ENCODE peak calls at places on chromosomes 2 and 18, in eight cellular contexts. R is ovary, O is gastrocnemius medialis, V is Peyer's patch, K is tibial artery, F is psoas muscle, E is Panc1, G is cardiac muscle cell. T is an unnamed sample.

GRCh38 chr2:102839668-102840388 is 78.0 kb downstream of the TMEM182 start:
- DNase-seq in R (no peak), V (peak; percentile 49), O (no peak), F (no peak), E (peak; percentile 25), K (no peak), G (peak; percentile 73), T (peak; percentile 39)

GRCh38 chr2:47321006-47321405 is 82.0 kb upstream of the MSH2 start:
- DNase-seq in V (no peak), E (no peak), F (no peak), G (no peak), K (no peak), O (no peak), R (no peak), T (no peak)

GRCh38 chr2:132977812-132978529 is 308.0 kb upstream of the LYPD1 start:
- DNase-seq in R (no peak), K (no peak), G (no peak), O (no peak), F (no peak), V (no peak), E (no peak), T (no peak)

GRCh38 chr2:105330681-105331375 is 1.3 kb upstream of the TGFBRAP1 start:
- DNase-seq in V (peak; percentile 51), O (no peak), R (no peak), F (no peak), E (no peak), K (no peak), G (no peak), T (no peak)

GRCh38 chr18:39946623-39947061 is 2008.4 kb upstream of the PIK3C3 start:
- DNase-seq in O (no peak), E (no peak), V (no peak), G (no peak), F (no peak), R (no peak), K (no peak), T (no peak)

GRCh38 chr2:102618452-102619413 is 620 bp upstream of the SLC9A2 start:
- DNase-seq in V (peak; percentile 59), K (peak; percentile 59), R (no peak), O (peak; percentile 45), G (peak; percentile 61), F (no peak), E (no peak), T (no peak)

GRCh38 chr2:174001107-174001506 is 35.9 kb upstream of the SP3 start:
- DNase-seq in G (no peak), K (no peak), E (no peak), R (no peak), O (no peak), F (no peak), V (no peak), T (no peak)

GRCh38 chr2:225072444-225072843 is 30.2 kb upstream of the DOCK10 start:
- DNase-seq in O (no peak), E (no peak), F (no peak), V (no peak), G (no peak), K (no peak), R (no peak), T (no peak)

GRCh38 chr2:226208726-226209125 is 590.9 kb downstream of the IRS1 start:
- DNase-seq in F (no peak), O (no peak), E (no peak), G (no peak), K (no peak), V (no peak), R (no peak), T (no peak)

GRCh38 chr2:20473128-20473527 is 26.3 kb downstream of the RHOB start:
- DNase-seq in F (no peak), R (no peak), O (no peak), E (no peak), V (peak; percentile 19), K (peak; percentile 50), G (no peak), T (no peak)

GRCh38 chr18:79528846-79529245 is 133.1 kb downstream of the NFATC1 start:
- DNase-seq in K (peak; percentile 75), O (no peak), G (peak; percentile 71), E (peak; percentile 75), F (no peak), V (peak; percentile 85), R (peak; percentile 71), T (peak; percentile 75)

GRCh38 chr2:216904554-216904953 is 44.7 kb upstream of the TNP1 start:
- DNase-seq in O (no peak), R (no peak), E (no peak), V (no peak), G (no peak), K (no peak), F (no peak), T (no peak)

GRCh38 chr18:48833701-48834394 is 116.9 kb downstream of the SMAD7 start:
- DNase-seq in O (no peak), F (peak; percentile 38), R (no peak), G (no peak), V (peak; percentile 84), E (no peak), K (peak; percentile 60), T (peak; percentile 57)

GRCh38 chr2:150134223-150134858 is 353.1 kb downstream of the RND3 start:
- DNase-seq in V (no peak), E (no peak), R (no peak), O (no peak), G (no peak), F (no peak), K (no peak), T (no peak)

GRCh38 chr2:227103583-227103982 is 60.4 kb downstream of the COL4A4 start:
- DNase-seq in K (no peak), R (no peak), E (no peak), F (no peak), G (no peak), O (no peak), V (no peak), T (no peak)

GRCh38 chr2:181810823-181811695 is 80.5 kb upstream of the ITPRID2 start:
- DNase-seq in V (peak; percentile 50), E (peak; percentile 71), G (no peak), K (no peak), R (no peak), O (no peak), F (no peak), T (no peak)

GRCh38 chr18:3593381-3593903 is 143.5 kb downstream of the TGIF1 start:
- DNase-seq in K (no peak), V (no peak), G (no peak), O (no peak), F (no peak), E (no peak), R (no peak), T (no peak)

GRCh38 chr2:218478544-218478943 is 59.6 kb downstream of the VIL1 start:
- DNase-seq in V (no peak), F (no peak), O (no peak), K (no peak), R (no peak), E (no peak), G (no peak), T (no peak)

GRCh38 chr2:218726004-218726574 is 15.5 kb downstream of the TTLL4 start:
- DNase-seq in O (no peak), K (no peak), G (no peak), E (no peak), V (no peak), R (no peak), F (no peak), T (no peak)

GRCh38 chr2:236964291-236964690 is 121.4 kb upstream of the COPS8 start:
- DNase-seq in F (peak; percentile 77), K (no peak), V (peak; percentile 48), E (no peak), G (no peak), R (no peak), O (peak; percentile 57), T (no peak)

GRCh38 chr2:132550945-132551344 is 119.1 kb downstream of the LYPD1 start:
- DNase-seq in V (no peak), R (no peak), G (no peak), F (no peak), E (no peak), K (no peak), O (no peak), T (no peak)

GRCh38 chr2:45822272-45822630 is 170.8 kb downstream of the PRKCE start:
- DNase-seq in K (no peak), E (no peak), R (no peak), V (no peak), F (no peak), G (no peak), O (no peak), T (no peak)

GRCh38 chr18:12015697-12016062 is 34.4 kb downstream of the IMPA2 start:
- DNase-seq in G (no peak), O (no peak), E (no peak), V (peak; percentile 82), K (no peak), F (peak; percentile 87), R (no peak), T (no peak)

GRCh38 chr2:176852667-176853066 is 359.9 kb upstream of the HNRNPA3 start:
- DNase-seq in E (no peak), K (no peak), O (no peak), G (no peak), V (peak; percentile 61), R (no peak), F (no peak), T (no peak)

GRCh38 chr2:133438026-133438425 is 130.2 kb downstream of the NCKAP5 start:
- DNase-seq in F (no peak), O (no peak), R (no peak), G (no peak), E (no peak), K (no peak), V (no peak), T (no peak)

GRCh38 chr2:238600506-238601432 is 174.0 kb downstream of the ASB1 start:
- DNase-seq in O (no peak), E (no peak), R (no peak), F (no peak), G (no peak), V (no peak), K (peak; percentile 62), T (no peak)
- H3K27ac ChIP-seq in O (peak overlapping the region; percentile 81), E (no peak overlapping the region), R (no peak overlapping the region), F (peak overlapping the region; percentile 65), G (no peak overlapping the region), V (peak overlapping the region; percentile 62), K (peak overlapping the region; percentile 33), T (no peak overlapping the region)

GRCh38 chr2:36354816-36355156 is 792 bp upstream of the CRIM1 start:
- DNase-seq in R (no peak), K (no peak), O (no peak), E (no peak), V (no peak), G (no peak), F (no peak), T (no peak)
- H3K4me3 ChIP-seq in R (peak overlapping the region; percentile 68), K (peak overlapping the region; percentile 94), O (peak overlapping the region; percentile 90), E (peak overlapping the region; percentile 99), V (peak overlapping the region; percentile 69), G (peak overlapping the region; percentile 84), F (peak overlapping the region; percentile 95), T (no peak overlapping the region)

GRCh38 chr18:332721-333513 is 65.1 kb upstream of the THOC1 start:
- DNase-seq in G (no peak), K (no peak), O (peak; percentile 35), R (no peak), V (no peak), E (no peak), F (peak; percentile 86), T (no peak)
- H3K4me1 ChIP-seq in G (no peaks in the 10 kb centered on the region), K (no peaks in the 10 kb centered on the region), O (no peaks in the 10 kb centered on the region), R (peaks cover 4% of the 10 kb centered on the region), V (no peaks in the 10 kb centered on the region), E (no peaks in the 10 kb centered on the region), F (peaks cover 7% of the 10 kb centered on the region), T (no peaks in the 10 kb centered on the region)

DNA sequence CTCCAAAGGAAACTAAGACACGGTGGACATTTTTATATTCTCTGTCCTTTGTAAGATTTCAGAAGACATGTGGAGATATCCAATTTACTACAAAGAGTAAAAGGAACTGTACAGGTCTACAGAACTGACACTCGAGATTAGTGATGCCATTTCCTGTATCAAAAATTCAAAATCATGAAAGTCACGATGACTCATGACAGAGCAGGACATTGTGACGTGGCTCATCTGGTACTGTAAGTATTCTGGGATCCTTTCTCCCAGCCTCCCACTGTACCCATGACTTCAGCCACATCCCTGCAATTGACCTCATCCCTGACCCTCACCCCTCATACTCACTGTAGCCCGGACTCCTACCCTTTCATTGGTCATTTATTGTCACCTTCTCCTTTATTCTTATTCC is 736.5 kb downstream of the EPHA4 start:
- DNase-seq in F (no peak), K (no peak), G (no peak), R (no peak), O (no peak), E (no peak), V (no peak), T (no peak)
- H3K27ac ChIP-seq in F (no peak overlapping the region), K (no peak overlapping the region), G (no peak overlapping the region), R (no peak overlapping the region), O (no peak overlapping the region), E (no peak overlapping the region), V (no peak overlapping the region), T (no peak overlapping the region)

T was measured in CD4-positive, CD25-positive, alpha-beta regulatory T cell.